ENCODE peak calls at places on chromosomes 12 and 14, in eight cellular contexts. M is heart right ventricle; E is RWPE2; D is cardiac muscle cell; N is CD8-positive, alpha-beta memory T cell; H is CD4-positive, alpha-beta memory T cell; A is transverse colon; O is Peyer's patch. U is an unnamed sample. For H3K4me1 and H3K27me3, the result is how much of the 10 kb centered on the place peaks cover.

GRCh38 chr14:57391609-57392195 is 1.3 kb downstream of the NAA30 start:
- DNase-seq in M (no peak), E (no peak), D (peak), N (no peak), H (no peak), A (no peak), O (no peak), U (no peak)

GRCh38 chr14:76591270-76591669 is 170.0 kb upstream of the VASH1 start:
- DNase-seq in M (no peak), E (no peak), D (no peak), N (no peak), H (no peak), A (no peak), O (no peak), U (no peak)

GRCh38 chr14:105632010-105632409 is 105.6 kb downstream of the TMEM121 start:
- DNase-seq in M (no peak), E (peak), D (no peak), N (no peak), H (no peak), A (no peak), O (no peak), U (no peak)

GRCh38 chr12:87120440-87120839 is 864.2 kb upstream of the MGAT4C start:
- DNase-seq in M (no peak), E (no peak), D (peak), N (no peak), H (no peak), A (no peak), O (no peak), U (no peak)

GRCh38 chr12:106906715-106907114 is 49.0 kb upstream of the TMEM263 start:
- DNase-seq in M (no peak), E (no peak), D (no peak), N (no peak), H (no peak), A (no peak), O (no peak), U (no peak)

GRCh38 chr14:96792003-96792402 is 5.2 kb upstream of the VRK1 start:
- DNase-seq in M (no peak), E (no peak), D (peak), N (no peak), H (no peak), A (no peak), O (no peak), U (no peak)

GRCh38 chr14:50808053-50808452 is 22.9 kb downstream of the NIN start:
- DNase-seq in M (no peak), E (no peak), D (no peak), N (no peak), H (no peak), A (no peak), O (no peak), U (no peak)

GRCh38 chr12:52947738-52948423 is 1.0 kb upstream of the KRT18 start:
- DNase-seq in M (no peak), E (no peak), D (no peak), N (no peak), H (no peak), A (no peak), O (no peak), U (no peak)

GRCh38 chr14:49769171-49769570 is 1.2 kb downstream of the KLHDC2 start:
- DNase-seq in M (no peak), E (no peak), D (peak), N (no peak), H (no peak), A (peak), O (no peak), U (no peak)

GRCh38 chr12:90833228-90833627 is 121.7 kb downstream of the CCER1 start:
- DNase-seq in M (no peak), E (no peak), D (no peak), N (no peak), H (no peak), A (no peak), O (no peak), U (no peak)

GRCh38 chr12:48956279-48957140 is 777 bp downstream of the ARF3 start:
- DNase-seq in M (peak), E (peak), D (peak), N (peak), H (peak), A (peak), O (peak), U (peak)

GRCh38 chr12:25924535-25925001 is 33.9 kb upstream of the RASSF8 start:
- DNase-seq in M (no peak), E (peak), D (no peak), N (no peak), H (no peak), A (no peak), O (no peak), U (no peak)

GRCh38 chr12:26106347-26106746 is 18.5 kb downstream of the BHLHE41 start:
- DNase-seq in M (no peak), E (no peak), D (no peak), N (no peak), H (no peak), A (no peak), O (no peak), U (peak)

GRCh38 chr12:1474059-1474537 is 120.3 kb downstream of the FBXL14 start:
- DNase-seq in M (no peak), E (no peak), D (peak), N (no peak), H (no peak), A (no peak), O (no peak), U (no peak)

GRCh38 chr12:126727656-126728055 is 1539.3 kb upstream of the TMEM132C start:
- DNase-seq in M (no peak), E (no peak), D (no peak), N (no peak), H (no peak), A (no peak), O (no peak), U (no peak)

GRCh38 chr14:103830511-103831270 is 16.7 kb downstream of the PPP1R13B start:
- DNase-seq in M (no peak), E (no peak), D (no peak), N (no peak), H (no peak), A (no peak), O (no peak), U (no peak)

GRCh38 chr14:73237219-73237785 is at the start of gene PAPLN:
- DNase-seq in M (no peak), E (peak), D (peak), N (no peak), H (no peak), A (peak), O (peak), U (no peak)

GRCh38 chr12:83114042-83114441 is 427.3 kb downstream of the TMTC2 start:
- DNase-seq in M (no peak), E (no peak), D (no peak), N (no peak), H (no peak), A (no peak), O (no peak), U (no peak)

GRCh38 chr14:23121401-23121800 is 2.3 kb upstream of the CEBPE start:
- DNase-seq in M (no peak), E (no peak), D (peak), N (no peak), H (no peak), A (peak), O (peak), U (no peak)
- H3K27ac ChIP-seq in M (no peak), E (no peak), D (no peak), N (no peak), H (no peak), A (peak), O (no peak), U (peak)

GRCh38 chr12:109020136-109020535 is 732 bp downstream of the SVOP start:
- DNase-seq in M (no peak), E (no peak), D (no peak), N (no peak), H (no peak), A (no peak), O (no peak), U (no peak)
- H3K4me1 ChIP-seq in M (under half), E (under half), D (under half), N (under half), H (under half), A (under half), O (under half), U (under half)

DNA sequence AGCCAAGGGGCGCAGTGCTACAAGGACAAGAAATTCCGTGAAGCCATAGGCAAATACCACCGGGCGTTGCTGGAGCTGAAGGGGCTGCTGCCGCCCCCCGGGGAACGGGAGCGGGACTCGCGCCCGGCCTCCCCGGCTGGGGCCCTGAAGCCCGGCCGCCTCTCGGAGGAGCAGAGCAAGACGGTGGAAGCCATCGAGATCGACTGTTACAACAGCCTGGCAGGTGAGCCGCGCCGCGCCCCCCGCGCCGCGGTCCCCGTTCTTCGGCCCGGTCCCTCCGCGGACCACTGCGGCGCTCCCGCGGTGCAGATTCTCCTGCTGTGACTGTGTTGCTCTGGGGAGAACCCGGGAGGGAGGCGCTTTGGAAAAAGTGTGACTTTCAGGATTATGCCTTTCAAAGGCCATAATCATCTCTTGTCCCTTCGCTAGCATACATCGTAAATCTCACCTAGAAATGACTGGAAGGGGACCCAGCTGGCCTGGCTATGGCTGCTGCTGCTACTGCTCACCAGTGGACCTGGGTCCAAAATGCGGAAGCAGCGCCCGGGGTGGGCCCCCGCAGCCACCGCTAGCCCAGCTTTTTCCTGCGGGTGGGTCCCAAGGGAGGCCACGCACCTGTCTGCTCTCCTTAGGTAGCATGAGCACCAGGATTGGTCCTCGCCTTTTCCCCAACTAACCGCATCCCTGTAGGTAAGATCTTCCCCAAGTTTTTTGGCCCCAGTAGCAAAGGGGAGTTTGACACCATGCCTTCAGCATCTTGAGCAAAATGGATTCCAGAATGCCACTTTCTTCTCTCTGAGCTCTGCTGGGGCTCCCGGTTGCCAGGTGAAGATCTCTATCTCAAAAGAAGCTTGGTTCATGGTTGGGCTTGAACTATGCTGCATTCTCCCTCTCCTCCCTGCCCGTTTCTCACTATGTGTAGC is 858 bp downstream of the TTC9 start:
- DNase-seq in M (no peak), E (no peak), D (peak), N (peak), H (peak), A (peak), O (peak), U (no peak)
- H3K27me3 ChIP-seq in M (under half), E (under half), D (under half), N (under half), H (under half), A (under half), O (under half), U (under half)

DNA sequence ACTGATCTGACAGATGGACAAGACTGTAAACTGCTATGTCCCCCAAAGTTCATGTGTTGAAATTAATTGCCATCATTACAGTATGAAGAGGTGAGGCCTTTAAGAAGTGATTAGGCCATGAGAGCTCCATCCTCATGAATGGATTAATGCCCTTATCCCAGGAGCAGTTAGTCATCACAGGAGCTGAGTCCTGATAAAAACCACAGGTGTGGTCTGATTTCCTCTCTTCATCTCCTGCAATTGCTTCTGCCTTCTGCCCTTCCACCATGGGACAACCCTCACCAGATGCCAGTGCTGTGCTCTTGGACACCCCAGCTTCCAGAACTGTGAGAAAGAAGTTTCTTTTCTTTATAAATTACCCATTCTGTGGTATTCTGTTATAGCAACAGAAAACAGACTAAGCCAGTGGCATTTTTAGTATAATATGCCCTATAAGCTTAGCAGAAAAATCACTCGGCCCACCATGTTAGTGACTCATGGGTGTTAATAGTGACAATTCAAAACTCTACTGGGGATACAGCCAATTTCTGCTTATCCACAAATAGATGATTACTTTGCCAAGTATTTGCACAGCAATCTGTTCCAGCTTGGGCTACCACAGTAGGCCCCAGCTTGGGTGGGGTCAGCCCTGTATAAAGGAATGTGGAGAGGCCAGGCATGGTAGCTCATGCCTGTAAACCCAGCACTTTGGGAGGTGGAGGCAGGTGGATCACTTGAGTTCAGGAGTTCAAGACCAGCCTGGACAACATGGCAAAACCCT is 129.0 kb upstream of the BCL2L14 start:
- DNase-seq in M (no peak), E (no peak), D (peak), N (no peak), H (no peak), A (no peak), O (no peak), U (no peak)
- H3K27ac ChIP-seq in M (no peak), E (peak), D (no peak), N (no peak), H (no peak), A (no peak), O (no peak), U (no peak)

GRCh38 chr12:109111775-109112491 is 4.5 kb upstream of the ACACB start:
- DNase-seq in M (peak), E (no peak), D (peak), N (peak), H (peak), A (peak), O (peak), U (peak)
- H3K4me1 ChIP-seq in M (half or more), E (under half), D (half or more), N (under half), H (under half), A (under half), O (under half), U (under half)

U was measured in gastrocnemius medialis.